ENCODE peak calls at places on chromosome X, in four cellular contexts. S is WTC11, G is HepG2, Q is K562. P is an unnamed sample.

GRCh38 chrX:71081348-71082148 is 13.4 kb upstream of the SNX12 start:
- DNase-seq in S (no peak), G (peak; percentile 81), Q (no peak), P (no peak)

GRCh38 chrX:1595711-1596060 is 4.3 kb downstream of the AKAP17A start:
- DNase-seq in S (no peak), G (no peak), Q (no peak), P (no peak)

GRCh38 chrX:38560776-38561125 is 591 bp upstream of the TSPAN7 start:
- DNase-seq in S (no peak), G (no peak), Q (no peak), P (no peak)

GRCh38 chrX:140775211-140775610 is 65.7 kb downstream of the LINC00632 start:
- DNase-seq in S (no peak), G (no peak), Q (no peak), P (no peak)

GRCh38 chrX:15822922-15823321 is 31.7 kb downstream of the AP1S2 start:
- DNase-seq in S (no peak), G (no peak), Q (no peak), P (no peak)

GRCh38 chrX:120769576-120770341 is 105.9 kb downstream of the CT47B1 start:
- DNase-seq in S (no peak), G (peak; percentile 59), Q (no peak), P (no peak)

GRCh38 chrX:129980540-129981206 is 1.8 kb upstream of the BCORL1 start:
- DNase-seq in S (peak; percentile 57), G (peak; percentile 25), Q (no peak), P (no peak)

GRCh38 chrX:154490021-154490413 is 412 bp downstream of the SLC10A3 start:
- DNase-seq in S (no peak), G (no peak), Q (no peak), P (no peak)

GRCh38 chrX:42944381-42944998 is 166.5 kb upstream of the PPP1R2C start:
- DNase-seq in S (no peak), G (no peak), Q (no peak), P (no peak)

GRCh38 chrX:85905851-85906250 is 141.5 kb downstream of the CHM start:
- DNase-seq in S (no peak), G (no peak), Q (no peak), P (no peak)

GRCh38 chrX:69116077-69116476 is 49.2 kb downstream of the PJA1 start:
- DNase-seq in S (no peak), G (no peak), Q (no peak), P (no peak)

GRCh38 chrX:46647251-46647650 is 73.7 kb downstream of the CHST7 start:
- DNase-seq in S (no peak), G (no peak), Q (no peak), P (no peak)

GRCh38 chrX:40459576-40460158 is 121.1 kb upstream of the ATP6AP2 start:
- DNase-seq in S (peak; percentile 38), G (no peak), Q (no peak), P (no peak)

GRCh38 chrX:56783450-56783831 is 54.4 kb downstream of the NBDY start:
- DNase-seq in S (peak; percentile 20), G (no peak), Q (no peak), P (no peak)

GRCh38 chrX:85244411-85245210 is 820 bp downstream of the ZNF711 start:
- DNase-seq in S (peak; percentile 19), G (no peak), Q (peak; percentile 4), P (peak; percentile 16)

GRCh38 chrX:19560611-19561010 is 45.3 kb upstream of the MAP3K15 start:
- DNase-seq in S (no peak), G (no peak), Q (no peak), P (no peak)
- TF ChIP-seq ELF4 in S (no peak), G (no peak), Q (no peak), P (no peak)

GRCh38 chrX:24025741-24026402 is 1.1 kb downstream of the KLHL15 start:
- DNase-seq in S (peak; percentile 45), G (no peak), Q (no peak), P (no peak)

GRCh38 chrX:24023538-24023937 is 3.4 kb downstream of the KLHL15 start:
- DNase-seq in S (no peak), G (no peak), Q (no peak), P (no peak)

GRCh38 chrX:24026403-24026801 is 584 bp downstream of the KLHL15 start:
- DNase-seq in S (no peak), G (no peak), Q (no peak), P (no peak)

GRCh38 chrX:24024819-24025740 is 1.9 kb downstream of the KLHL15 start:
- DNase-seq in S (peak; percentile 63), G (peak; percentile 73), Q (peak; percentile 88), P (peak; percentile 86)

GRCh38 chrX:24023972-24024664 is 2.9 kb downstream of the KLHL15 start:
- DNase-seq in S (no peak), G (no peak), Q (no peak), P (no peak)
- TF ChIP-seq SP1 in S (no peak), G (no peak), Q (no peak), P (no peak)

GRCh38 chrX:11190745-11191510 is 79.8 kb downstream of the HCCS start:
- DNase-seq in S (no peak), G (no peak), Q (no peak), P (no peak)
- TF ChIP-seq ELF4 in S (no peak), G (no peak), Q (no peak), P (no peak)

DNA sequence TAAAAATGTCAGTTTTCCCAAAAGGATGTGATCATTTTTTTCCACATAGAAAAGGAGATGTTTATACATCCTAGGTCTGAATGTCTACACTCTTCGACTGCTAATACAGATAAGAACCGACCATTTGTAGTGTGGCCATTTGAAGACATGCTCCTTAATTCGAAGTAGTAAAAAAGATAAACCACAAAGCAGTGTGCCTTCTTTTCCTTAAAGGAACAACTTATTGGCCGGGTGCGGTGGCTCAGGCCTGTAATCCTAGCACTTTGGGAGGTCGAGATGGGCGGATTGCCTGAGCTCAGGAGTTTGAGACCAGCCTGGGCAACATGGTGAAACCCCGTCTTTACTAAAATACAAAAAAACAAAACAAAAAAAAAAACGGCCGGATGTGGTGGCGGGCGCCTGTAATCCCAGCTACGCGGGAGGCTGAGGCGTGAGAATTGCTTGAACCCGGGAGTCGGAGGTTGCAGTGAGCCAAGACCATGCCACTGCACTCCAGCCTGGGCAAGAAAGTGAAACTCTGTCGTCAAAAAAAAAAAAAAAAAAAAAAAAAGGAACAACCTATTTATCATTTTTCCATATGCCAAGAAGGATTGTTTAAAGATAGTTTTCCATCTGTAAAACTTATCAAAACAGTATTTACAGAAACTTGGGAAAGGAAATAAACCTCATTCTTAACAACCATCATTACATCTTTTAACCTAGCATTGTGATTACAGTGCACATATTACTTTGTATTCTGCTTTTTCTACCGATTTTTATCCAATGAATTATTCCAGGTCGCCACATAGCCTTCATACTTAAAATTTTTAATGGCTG is 2.6 kb downstream of the INTS6L start:
- DNase-seq in S (no peak), G (no peak), Q (no peak), P (no peak)
- TF ChIP-seq SP1 in S (no peak), G (no peak), Q (no peak), P (no peak)

GRCh38 chrX:49042581-49043219 is 457 bp downstream of the TFE3 start:
- DNase-seq in S (peak; percentile 10), G (no peak), Q (peak; percentile 5), P (peak; percentile 28)
- TF ChIP-seq ELF4 in S (no peak), G (no peak), Q (no peak), P (no peak)

DNA sequence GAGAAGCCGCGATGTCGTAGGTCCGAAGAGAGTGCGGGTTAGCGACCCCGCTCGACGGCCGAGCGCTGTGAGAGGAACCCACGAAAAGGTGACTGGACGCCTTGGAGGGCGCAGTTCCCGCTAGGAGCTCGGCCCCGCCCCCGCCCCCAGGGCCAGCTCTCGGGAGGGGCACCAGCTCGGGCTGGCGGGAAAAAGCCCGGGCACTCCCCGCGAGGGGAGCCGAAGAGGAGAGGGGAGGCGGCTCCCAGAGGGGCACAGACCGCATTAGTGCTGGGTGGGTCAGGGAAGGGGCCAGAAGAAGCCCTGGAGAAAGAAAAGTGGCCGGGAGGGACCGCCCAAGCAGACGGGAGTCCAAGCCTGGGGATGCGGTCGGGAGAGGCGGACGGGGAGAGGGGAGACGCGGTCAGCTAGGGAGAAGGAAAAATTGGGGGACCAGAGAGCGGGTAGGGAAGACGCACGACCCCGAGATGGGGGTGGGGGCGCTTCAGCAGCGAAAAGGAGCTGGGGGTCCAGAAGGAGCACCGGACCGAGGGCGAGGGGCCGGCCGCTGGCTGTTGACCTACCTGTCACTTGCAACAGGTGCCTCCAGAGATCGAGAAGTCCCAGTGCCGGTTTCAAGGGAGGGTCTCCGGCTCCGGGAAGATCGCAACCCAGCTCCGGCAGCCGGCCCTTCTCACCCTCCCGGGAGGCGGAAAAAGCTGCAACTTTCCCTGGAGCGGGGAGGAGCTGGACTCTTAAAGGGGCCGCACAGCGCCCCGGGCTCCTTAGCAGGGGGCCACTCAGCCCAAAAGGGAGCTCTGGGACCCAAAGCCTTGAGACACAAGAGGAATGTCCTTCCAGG is at the start of gene SYTL4:
- DNase-seq in S (peak; percentile 47), G (no peak), Q (peak; percentile 38), P (peak; percentile 65)
- TF ChIP-seq SP1 in S (no peak), G (no peak), Q (no peak), P (no peak)

GRCh38 chrX:13430136-13430827 is 110.4 kb upstream of the ATXN3L start:
- DNase-seq in S (no peak), G (no peak), Q (peak; percentile 10), P (no peak)

GRCh38 chrX:13427441-13428054 is 107.7 kb upstream of the ATXN3L start:
- DNase-seq in S (no peak), G (no peak), Q (peak; percentile 7), P (no peak)

GRCh38 chrX:13432776-13433605 is 113.1 kb upstream of the ATXN3L start:
- DNase-seq in S (no peak), G (no peak), Q (no peak), P (no peak)

GRCh38 chrX:13432376-13432775 is 112.5 kb upstream of the ATXN3L start:
- DNase-seq in S (no peak), G (no peak), Q (no peak), P (no peak)

GRCh38 chrX:13428055-13428786 is 108.4 kb upstream of the ATXN3L start:
- DNase-seq in S (peak; percentile 12), G (no peak), Q (no peak), P (no peak)
- TF ChIP-seq ELF4 in S (no peak), G (no peak), Q (no peak), P (no peak)

DNA sequence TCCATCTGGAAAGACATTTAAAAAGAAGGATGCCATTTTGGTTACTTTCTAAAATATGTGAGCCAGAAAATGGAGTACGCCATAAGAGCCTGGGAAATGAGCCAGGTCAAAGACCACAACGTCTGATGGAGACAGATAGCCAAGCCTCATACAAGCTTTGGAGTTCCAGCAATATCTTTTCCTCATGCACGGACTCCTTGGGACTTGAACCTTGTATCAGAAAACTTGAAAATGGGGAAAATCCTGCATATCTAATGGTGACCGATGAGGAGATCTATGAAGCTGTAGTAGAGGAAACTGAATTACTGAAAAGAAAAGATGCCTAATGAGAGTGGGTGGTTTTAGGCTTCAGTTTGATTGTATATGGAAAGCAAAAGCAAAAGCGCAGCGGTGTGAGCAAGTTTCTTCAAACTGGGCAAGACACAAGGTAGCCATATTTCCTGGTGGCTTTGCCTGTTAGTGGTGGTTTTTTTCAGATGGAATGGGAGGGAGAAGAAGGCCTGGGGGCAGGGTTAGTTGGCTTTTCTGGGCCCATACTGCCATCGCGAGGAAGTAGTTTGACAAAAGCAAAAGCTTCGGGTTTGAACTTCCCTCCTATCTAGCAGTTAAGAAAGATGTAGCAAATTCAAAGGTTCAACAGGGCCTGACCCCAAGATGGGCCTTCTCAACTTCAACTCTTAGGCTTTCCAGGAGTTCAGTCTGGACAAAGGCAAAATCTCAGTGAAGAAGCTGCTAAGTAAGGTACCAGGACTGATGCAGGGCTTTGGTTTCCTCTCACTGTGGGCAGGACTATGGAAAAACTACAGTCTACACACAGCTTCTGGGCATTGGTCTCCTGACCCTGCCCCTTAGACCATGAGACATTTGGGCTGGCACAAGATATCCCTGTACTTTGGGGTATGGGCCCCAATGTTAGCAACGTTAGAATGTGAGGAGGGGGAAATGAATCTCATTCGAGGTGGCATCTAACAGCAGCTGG is 210.0 kb upstream of the STK26 start:
- DNase-seq in S (no peak), G (no peak), Q (peak; percentile 24), P (peak; percentile 59)
- TF ChIP-seq SP1 in S (no peak), G (no peak), Q (peak; percentile 19), P (no peak)

GRCh38 chrX:323721-324628 is 5.4 kb upstream of the GTPBP6 start:
- DNase-seq in S (peak; percentile 76), G (peak; percentile 68), Q (no peak), P (peak; percentile 28)
- TF ChIP-seq ELF4 in S (no peak), G (no peak), Q (no peak), P (no peak)